ENCODE peak calls at places on chromosomes 5 and 9, in four cellular contexts. S, L, G and U are unnamed samples.

GRCh38 chr9:33267368-33267767 is 2.5 kb downstream of the CHMP5 start:
- DNase-seq in S (no peak), L (no peak), G (no peak), U (no peak)

GRCh38 chr9:110994771-110995241 is 43.5 kb downstream of the LPAR1 start:
- DNase-seq in S (no peak), L (no peak), G (no peak), U (peak)

GRCh38 chr5:78734094-78734845 is 85.7 kb upstream of the LHFPL2 start:
- DNase-seq in S (no peak), L (no peak), G (no peak), U (no peak)

GRCh38 chr5:38595149-38595725 is 38.8 kb upstream of the LIFR start:
- DNase-seq in S (no peak), L (no peak), G (no peak), U (peak)

GRCh38 chr9:89352874-89353649 is 34.8 kb downstream of the SECISBP2 start:
- DNase-seq in S (no peak), L (no peak), G (no peak), U (no peak)

GRCh38 chr5:139667001-139667729 is 19.0 kb downstream of the CXXC5 start:
- DNase-seq in S (no peak), L (no peak), G (no peak), U (peak)

GRCh38 chr5:95620870-95621838 is 1.3 kb downstream of the GPR150 start:
- DNase-seq in S (peak), L (peak), G (peak), U (peak)

GRCh38 chr5:15003511-15003920 is 131.9 kb upstream of the ANKH start:
- DNase-seq in S (peak), L (no peak), G (peak), U (peak)

GRCh38 chr9:112852741-112853505 is 37.8 kb downstream of the SLC46A2 start:
- DNase-seq in S (no peak), L (no peak), G (no peak), U (no peak)

GRCh38 chr5:17277907-17278306 is 60.5 kb downstream of the BASP1 start:
- DNase-seq in S (no peak), L (no peak), G (no peak), U (no peak)

GRCh38 chr5:134451618-134452505 is 40.2 kb upstream of the CDKN2AIPNL start:
- DNase-seq in S (peak), L (no peak), G (no peak), U (peak)

GRCh38 chr9:127918201-127919107 is 1.6 kb upstream of the ST6GALNAC4 start:
- DNase-seq in S (no peak), L (no peak), G (peak), U (peak)

GRCh38 chr5:6195711-6196358 is 182.5 kb downstream of the MED10 start:
- DNase-seq in S (no peak), L (no peak), G (no peak), U (no peak)

GRCh38 chr9:134066923-134067851 is 639 bp downstream of the BRD3 start:
- DNase-seq in S (peak), L (no peak), G (no peak), U (peak)

GRCh38 chr5:69493235-69493925 is 790 bp downstream of the OCLN start:
- DNase-seq in S (peak), L (peak), G (peak), U (peak)

GRCh38 chr9:5579881-5580280 is 49.0 kb upstream of the RIC1 start:
- DNase-seq in S (no peak), L (no peak), G (no peak), U (peak)

GRCh38 chr5:122492675-122493074 is 180.6 kb downstream of the SNCAIP start:
- DNase-seq in S (no peak), L (no peak), G (no peak), U (peak)

GRCh38 chr5:149757186-149757950 is 27.3 kb downstream of the PPARGC1B start:
- DNase-seq in S (no peak), L (no peak), G (no peak), U (no peak)

GRCh38 chr9:99561435-99562262 is 260.0 kb upstream of the NR4A3 start:
- DNase-seq in S (no peak), L (no peak), G (no peak), U (no peak)

GRCh38 chr5:169945831-169946261 is 34.4 kb downstream of the INSYN2B start:
- DNase-seq in S (no peak), L (no peak), G (peak), U (peak)

GRCh38 chr9:801399-802071 is 40.0 kb upstream of the DMRT1 start:
- DNase-seq in S (no peak), L (no peak), G (no peak), U (peak)

GRCh38 chr9:120625222-120625621 is 45.3 kb upstream of the CDK5RAP2 start:
- DNase-seq in S (no peak), L (no peak), G (no peak), U (no peak)

GRCh38 chr5:157473383-157474370 is 13.7 kb downstream of the NIPAL4 start:
- DNase-seq in S (no peak), L (no peak), G (no peak), U (peak)

GRCh38 chr9:122912964-122913673 is at the start of gene ZBTB6:
- DNase-seq in S (peak), L (no peak), G (peak), U (peak)

GRCh38 chr5:110716247-110717245 is 9.9 kb downstream of the TMEM232 start:
- DNase-seq in S (no peak), L (no peak), G (no peak), U (no peak)
- TF ChIP-seq CTCF in S (no peak), L (no peak), G (no peak), U (no peak)

GRCh38 chr9:101226803-101227202 is 158.0 kb downstream of the BAAT start:
- DNase-seq in S (no peak), L (no peak), G (peak), U (no peak)
- TF ChIP-seq CTCF in S (no peak), L (no peak), G (no peak), U (no peak)

GRCh38 chr9:116905131-116905724 is 218.1 kb downstream of the TRIM32 start:
- DNase-seq in S (no peak), L (no peak), G (no peak), U (no peak)

GRCh38 chr9:116907989-116908388 is 220.9 kb downstream of the TRIM32 start:
- DNase-seq in S (no peak), L (no peak), G (no peak), U (no peak)

GRCh38 chr9:116910201-116910600 is 223.1 kb downstream of the TRIM32 start:
- DNase-seq in S (no peak), L (no peak), G (no peak), U (no peak)
- TF ChIP-seq CTCF in S (no peak), L (no peak), G (no peak), U (no peak)

DNA sequence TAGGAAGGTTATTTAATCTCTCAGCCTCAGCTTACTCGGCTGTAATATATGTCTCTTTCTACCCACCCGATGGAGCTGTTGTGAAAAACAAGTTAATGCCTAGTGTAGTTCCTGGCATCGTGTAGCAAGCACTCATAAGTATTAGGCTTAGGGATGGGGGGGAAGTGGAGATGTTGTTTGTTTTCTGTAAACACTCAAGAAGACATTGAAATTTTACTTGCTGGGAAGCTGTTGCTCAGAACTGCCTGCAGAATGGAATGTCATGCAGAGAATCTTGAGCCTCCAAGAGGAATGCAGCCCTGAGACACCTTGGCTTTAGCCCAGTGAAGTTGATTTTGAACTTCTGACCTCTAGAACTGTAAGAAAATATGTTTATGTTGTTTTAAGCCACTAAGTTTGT is 53.6 kb downstream of the MFAP3 start:
- DNase-seq in S (no peak), L (no peak), G (no peak), U (peak)
- TF ChIP-seq CTCF in S (no peak), L (no peak), G (no peak), U (no peak)